ENCODE peak calls at places on chromosome 11, in five cellular contexts. One of them, this sample, is unnamed.

GRCh38 chr11:70158201-70158600 is 44.9 kb upstream of the FADD start:
- DNase-seq in activated CD4-positive, alpha-beta T cell treated with anti-CD3 and anti-CD28 coated beads for 48 hours: no peak
- DNase-seq in brain microvascular endothelial cell: peak
- DNase-seq in stimulated activated CD4-positive, alpha-beta T cell treated with anti-CD3 and anti-CD28 coated beads, TNF-alpha, amount 100 ng/mL, for 4 hours: no peak
- DNase-seq in effector CD8-positive, alpha-beta T cell: no peak
- DNase-seq in this sample: no peak

GRCh38 chr11:19079643-19080440 is 19.3 kb upstream of the MRGPRX2 start:
- DNase-seq in activated CD4-positive, alpha-beta T cell treated with anti-CD3 and anti-CD28 coated beads for 48 hours: no peak
- DNase-seq in brain microvascular endothelial cell: no peak
- DNase-seq in stimulated activated CD4-positive, alpha-beta T cell treated with anti-CD3 and anti-CD28 coated beads, TNF-alpha, amount 100 ng/mL, for 4 hours: no peak
- DNase-seq in effector CD8-positive, alpha-beta T cell: no peak
- DNase-seq in this sample: no peak

GRCh38 chr11:129377739-129378138 is 2.1 kb downstream of the BARX2 start:
- DNase-seq in activated CD4-positive, alpha-beta T cell treated with anti-CD3 and anti-CD28 coated beads for 48 hours: no peak
- DNase-seq in brain microvascular endothelial cell: no peak
- DNase-seq in stimulated activated CD4-positive, alpha-beta T cell treated with anti-CD3 and anti-CD28 coated beads, TNF-alpha, amount 100 ng/mL, for 4 hours: no peak
- DNase-seq in effector CD8-positive, alpha-beta T cell: no peak
- DNase-seq in this sample: no peak

GRCh38 chr11:60498399-60498798 is 5.8 kb downstream of the MS4A12 start:
- DNase-seq in activated CD4-positive, alpha-beta T cell treated with anti-CD3 and anti-CD28 coated beads for 48 hours: no peak
- DNase-seq in brain microvascular endothelial cell: no peak
- DNase-seq in stimulated activated CD4-positive, alpha-beta T cell treated with anti-CD3 and anti-CD28 coated beads, TNF-alpha, amount 100 ng/mL, for 4 hours: no peak
- DNase-seq in effector CD8-positive, alpha-beta T cell: no peak
- DNase-seq in this sample: no peak

GRCh38 chr11:102615894-102616432 is 9.2 kb downstream of the MMP20 start:
- DNase-seq in activated CD4-positive, alpha-beta T cell treated with anti-CD3 and anti-CD28 coated beads for 48 hours: no peak
- DNase-seq in brain microvascular endothelial cell: no peak
- DNase-seq in stimulated activated CD4-positive, alpha-beta T cell treated with anti-CD3 and anti-CD28 coated beads, TNF-alpha, amount 100 ng/mL, for 4 hours: no peak
- DNase-seq in effector CD8-positive, alpha-beta T cell: no peak
- DNase-seq in this sample: no peak

GRCh38 chr11:848380-848931 is 5.8 kb downstream of the TSPAN4 start:
- DNase-seq in activated CD4-positive, alpha-beta T cell treated with anti-CD3 and anti-CD28 coated beads for 48 hours: peak
- DNase-seq in brain microvascular endothelial cell: no peak
- DNase-seq in stimulated activated CD4-positive, alpha-beta T cell treated with anti-CD3 and anti-CD28 coated beads, TNF-alpha, amount 100 ng/mL, for 4 hours: peak
- DNase-seq in effector CD8-positive, alpha-beta T cell: peak
- DNase-seq in this sample: no peak

GRCh38 chr11:119990306-119991021 is 147.4 kb downstream of the TRIM29 start:
- DNase-seq in activated CD4-positive, alpha-beta T cell treated with anti-CD3 and anti-CD28 coated beads for 48 hours: no peak
- DNase-seq in brain microvascular endothelial cell: no peak
- DNase-seq in stimulated activated CD4-positive, alpha-beta T cell treated with anti-CD3 and anti-CD28 coated beads, TNF-alpha, amount 100 ng/mL, for 4 hours: no peak
- DNase-seq in effector CD8-positive, alpha-beta T cell: no peak
- DNase-seq in this sample: no peak

GRCh38 chr11:101211407-101211975 is 81.9 kb upstream of the PGR start:
- DNase-seq in activated CD4-positive, alpha-beta T cell treated with anti-CD3 and anti-CD28 coated beads for 48 hours: no peak
- DNase-seq in brain microvascular endothelial cell: no peak
- DNase-seq in stimulated activated CD4-positive, alpha-beta T cell treated with anti-CD3 and anti-CD28 coated beads, TNF-alpha, amount 100 ng/mL, for 4 hours: no peak
- DNase-seq in effector CD8-positive, alpha-beta T cell: no peak
- DNase-seq in this sample: no peak

GRCh38 chr11:16226245-16226644 is 130.1 kb downstream of the SOX6 start:
- DNase-seq in activated CD4-positive, alpha-beta T cell treated with anti-CD3 and anti-CD28 coated beads for 48 hours: no peak
- DNase-seq in brain microvascular endothelial cell: no peak
- DNase-seq in stimulated activated CD4-positive, alpha-beta T cell treated with anti-CD3 and anti-CD28 coated beads, TNF-alpha, amount 100 ng/mL, for 4 hours: no peak
- DNase-seq in effector CD8-positive, alpha-beta T cell: no peak
- DNase-seq in this sample: peak

GRCh38 chr11:35539256-35539655 is 13.8 kb upstream of the PAMR1 start:
- DNase-seq in activated CD4-positive, alpha-beta T cell treated with anti-CD3 and anti-CD28 coated beads for 48 hours: no peak
- DNase-seq in brain microvascular endothelial cell: no peak
- DNase-seq in stimulated activated CD4-positive, alpha-beta T cell treated with anti-CD3 and anti-CD28 coated beads, TNF-alpha, amount 100 ng/mL, for 4 hours: no peak
- DNase-seq in effector CD8-positive, alpha-beta T cell: no peak
- DNase-seq in this sample: no peak

GRCh38 chr11:1920909-1921575 is 1.5 kb downstream of the TNNT3 start:
- DNase-seq in activated CD4-positive, alpha-beta T cell treated with anti-CD3 and anti-CD28 coated beads for 48 hours: no peak
- DNase-seq in brain microvascular endothelial cell: no peak
- DNase-seq in stimulated activated CD4-positive, alpha-beta T cell treated with anti-CD3 and anti-CD28 coated beads, TNF-alpha, amount 100 ng/mL, for 4 hours: no peak
- DNase-seq in effector CD8-positive, alpha-beta T cell: no peak
- DNase-seq in this sample: no peak

GRCh38 chr11:12205330-12205729 is 94.9 kb downstream of the MICAL2 start:
- DNase-seq in activated CD4-positive, alpha-beta T cell treated with anti-CD3 and anti-CD28 coated beads for 48 hours: no peak
- DNase-seq in brain microvascular endothelial cell: no peak
- DNase-seq in stimulated activated CD4-positive, alpha-beta T cell treated with anti-CD3 and anti-CD28 coated beads, TNF-alpha, amount 100 ng/mL, for 4 hours: no peak
- DNase-seq in effector CD8-positive, alpha-beta T cell: no peak
- DNase-seq in this sample: no peak

GRCh38 chr11:2884424-2884815 is 1.2 kb downstream of the CDKN1C start:
- DNase-seq in activated CD4-positive, alpha-beta T cell treated with anti-CD3 and anti-CD28 coated beads for 48 hours: no peak
- DNase-seq in brain microvascular endothelial cell: no peak
- DNase-seq in stimulated activated CD4-positive, alpha-beta T cell treated with anti-CD3 and anti-CD28 coated beads, TNF-alpha, amount 100 ng/mL, for 4 hours: no peak
- DNase-seq in effector CD8-positive, alpha-beta T cell: no peak
- DNase-seq in this sample: no peak

GRCh38 chr11:72433455-72434061 is 773 bp downstream of the CLPB start:
- DNase-seq in activated CD4-positive, alpha-beta T cell treated with anti-CD3 and anti-CD28 coated beads for 48 hours: no peak
- DNase-seq in brain microvascular endothelial cell: no peak
- DNase-seq in stimulated activated CD4-positive, alpha-beta T cell treated with anti-CD3 and anti-CD28 coated beads, TNF-alpha, amount 100 ng/mL, for 4 hours: no peak
- DNase-seq in effector CD8-positive, alpha-beta T cell: no peak
- DNase-seq in this sample: no peak

GRCh38 chr11:64580387-64580786 is 10.6 kb upstream of the SLC22A12 start:
- DNase-seq in activated CD4-positive, alpha-beta T cell treated with anti-CD3 and anti-CD28 coated beads for 48 hours: no peak
- DNase-seq in brain microvascular endothelial cell: no peak
- DNase-seq in stimulated activated CD4-positive, alpha-beta T cell treated with anti-CD3 and anti-CD28 coated beads, TNF-alpha, amount 100 ng/mL, for 4 hours: no peak
- DNase-seq in effector CD8-positive, alpha-beta T cell: no peak
- DNase-seq in this sample: no peak

GRCh38 chr11:57426754-57427691 is at the start of gene SLC43A3:
- DNase-seq in activated CD4-positive, alpha-beta T cell treated with anti-CD3 and anti-CD28 coated beads for 48 hours: peak
- DNase-seq in brain microvascular endothelial cell: peak
- DNase-seq in stimulated activated CD4-positive, alpha-beta T cell treated with anti-CD3 and anti-CD28 coated beads, TNF-alpha, amount 100 ng/mL, for 4 hours: peak
- DNase-seq in effector CD8-positive, alpha-beta T cell: peak
- DNase-seq in this sample: no peak

GRCh38 chr11:133951484-133952198 is 5.1 kb downstream of the IGSF9B start:
- DNase-seq in activated CD4-positive, alpha-beta T cell treated with anti-CD3 and anti-CD28 coated beads for 48 hours: no peak
- DNase-seq in brain microvascular endothelial cell: peak
- DNase-seq in stimulated activated CD4-positive, alpha-beta T cell treated with anti-CD3 and anti-CD28 coated beads, TNF-alpha, amount 100 ng/mL, for 4 hours: no peak
- DNase-seq in effector CD8-positive, alpha-beta T cell: no peak
- DNase-seq in this sample: no peak

GRCh38 chr11:72389116-72389515 is 45.2 kb downstream of the CLPB start:
- DNase-seq in activated CD4-positive, alpha-beta T cell treated with anti-CD3 and anti-CD28 coated beads for 48 hours: no peak
- DNase-seq in brain microvascular endothelial cell: no peak
- DNase-seq in stimulated activated CD4-positive, alpha-beta T cell treated with anti-CD3 and anti-CD28 coated beads, TNF-alpha, amount 100 ng/mL, for 4 hours: no peak
- DNase-seq in effector CD8-positive, alpha-beta T cell: no peak
- DNase-seq in this sample: no peak

GRCh38 chr11:73147771-73148681 is 5.9 kb upstream of the FCHSD2 start:
- DNase-seq in activated CD4-positive, alpha-beta T cell treated with anti-CD3 and anti-CD28 coated beads for 48 hours: no peak
- DNase-seq in brain microvascular endothelial cell: no peak
- DNase-seq in stimulated activated CD4-positive, alpha-beta T cell treated with anti-CD3 and anti-CD28 coated beads, TNF-alpha, amount 100 ng/mL, for 4 hours: no peak
- DNase-seq in effector CD8-positive, alpha-beta T cell: no peak
- DNase-seq in this sample: no peak

GRCh38 chr11:72249961-72250360 is 6.0 kb upstream of the PHOX2A start:
- DNase-seq in activated CD4-positive, alpha-beta T cell treated with anti-CD3 and anti-CD28 coated beads for 48 hours: no peak
- DNase-seq in brain microvascular endothelial cell: no peak
- DNase-seq in stimulated activated CD4-positive, alpha-beta T cell treated with anti-CD3 and anti-CD28 coated beads, TNF-alpha, amount 100 ng/mL, for 4 hours: no peak
- DNase-seq in effector CD8-positive, alpha-beta T cell: no peak
- DNase-seq in this sample: no peak